ENCODE peak calls at places on chromosomes 2 and 18, in ten cellular contexts. W is kidney, J is left ventricle myocardium inferior, V is cardiac muscle cell, T is iPS DF 6.9, P is upper lobe of right lung, Y is SJCRH30, I is pancreas, U is hepatocyte, F is astrocyte. S is an unnamed sample. For H3K36me3 and H3K9me3, the result is how much of the 10 kb centered on the place peaks cover.

GRCh38 chr2:182952741-182953450 is 85.4 kb downstream of the NCKAP1 start:
- DNase-seq in W (no peak), J (no peak), V (no peak), T (no peak), P (no peak), Y (no peak), I (no peak), U (no peak), F (peak), S (no peak)

GRCh38 chr2:215982465-215982875 is 30.9 kb downstream of the MREG start:
- DNase-seq in W (no peak), J (no peak), V (no peak), T (no peak), P (no peak), Y (no peak), I (peak), U (peak), F (peak), S (peak)

GRCh38 chr2:46299365-46300263 is 2.4 kb downstream of the EPAS1 start:
- DNase-seq in W (peak), J (peak), V (peak), T (no peak), P (peak), Y (peak), I (peak), U (peak), F (peak), S (peak)

GRCh38 chr2:237701859-237702370 is 74.5 kb downstream of the LRRFIP1 start:
- DNase-seq in W (no peak), J (no peak), V (no peak), T (no peak), P (no peak), Y (no peak), I (no peak), U (no peak), F (no peak), S (no peak)

GRCh38 chr2:203682688-203683130 is 23.7 kb upstream of the CD28 start:
- DNase-seq in W (no peak), J (no peak), V (no peak), T (no peak), P (no peak), Y (no peak), I (no peak), U (no peak), F (peak), S (peak)

GRCh38 chr2:16662440-16662839 is 3.2 kb downstream of the CYRIA start:
- DNase-seq in W (no peak), J (no peak), V (no peak), T (no peak), P (no peak), Y (no peak), I (no peak), U (no peak), F (peak), S (peak)

GRCh38 chr18:32803571-32803970 is 30.7 kb upstream of the KLHL14 start:
- DNase-seq in W (no peak), J (no peak), V (no peak), T (no peak), P (no peak), Y (no peak), I (no peak), U (no peak), F (peak), S (no peak)

GRCh38 chr2:150570712-150571111 is 83.2 kb upstream of the RND3 start:
- DNase-seq in W (no peak), J (no peak), V (no peak), T (no peak), P (no peak), Y (no peak), I (no peak), U (no peak), F (peak), S (no peak)

GRCh38 chr18:5984245-5984644 is 88.9 kb upstream of the TMEM200C start:
- DNase-seq in W (no peak), J (no peak), V (no peak), T (no peak), P (no peak), Y (no peak), I (no peak), U (no peak), F (no peak), S (no peak)

GRCh38 chr18:45854036-45854586 is 28.6 kb downstream of the SIGLEC15 start:
- DNase-seq in W (no peak), J (no peak), V (no peak), T (no peak), P (no peak), Y (no peak), I (no peak), U (no peak), F (no peak), S (no peak)
- H3K36me3 ChIP-seq in W (under half), J (half or more), V (under half), T (under half), P (half or more), Y (under half), I (under half), U (under half), F (under half), S (half or more)

GRCh38 chr2:64019975-64020281 is 700 bp upstream of the VPS54 start:
- DNase-seq in W (no peak), J (no peak), V (no peak), T (no peak), P (no peak), Y (no peak), I (no peak), U (no peak), F (peak), S (no peak)
- H3K4me3 ChIP-seq in W (peak), J (peak), V (no peak), T (no peak), P (peak), Y (peak), I (no peak), U (no peak), F (peak), S (peak)

GRCh38 chr2:198325359-198325758 is 521.0 kb downstream of the PLCL1 start:
- DNase-seq in W (no peak), J (no peak), V (no peak), T (no peak), P (no peak), Y (no peak), I (no peak), U (no peak), F (no peak), S (no peak)
- H3K9me3 ChIP-seq in W (under half), J (under half), V (under half), T (under half), P (under half), Y (under half), I (under half), U (under half), F (under half), S (under half)

GRCh38 chr2:115359550-115359949 is 917.1 kb downstream of the DPP10 start:
- DNase-seq in W (no peak), J (no peak), V (no peak), T (no peak), P (no peak), Y (no peak), I (no peak), U (no peak), F (no peak), S (no peak)
- H3K36me3 ChIP-seq in W (under half), J (under half), V (under half), T (under half), P (under half), Y (under half), I (under half), U (under half), F (under half), S (under half)

GRCh38 chr2:120936476-120937334 is 201.0 kb downstream of the GLI2 start:
- DNase-seq in W (peak), J (no peak), V (peak), T (no peak), P (no peak), Y (no peak), I (no peak), U (no peak), F (peak), S (no peak)
- H3K4me3 ChIP-seq in W (no peak), J (no peak), V (no peak), T (no peak), P (no peak), Y (no peak), I (no peak), U (no peak), F (no peak), S (no peak)